ENCODE peak calls at places on chromosomes 16 and 17, in five cellular contexts. One of them, this sample, is unnamed.
A peak's percentile ranks its signal among the peaks of the same experiment; 100 is the strongest.

GRCh38 chr17:61307905-61308886 is 91.4 kb upstream of the TBX2 start:
- DNase-seq in Caco-2: no peak
- DNase-seq in upper lobe of left lung: no peak
- DNase-seq in choroid plexus epithelial cell: peak; percentile 98
- DNase-seq in psoas muscle: no peak
- DNase-seq in this sample: peak; percentile 100

GRCh38 chr17:66717680-66718079 is 117.2 kb upstream of the CACNG5 start:
- DNase-seq in psoas muscle: no peak
- DNase-seq in choroid plexus epithelial cell: peak; percentile 39
- DNase-seq in Caco-2: no peak
- DNase-seq in upper lobe of left lung: peak; percentile 85
- DNase-seq in this sample: no peak

GRCh38 chr16:52597772-52598483 is 51.0 kb upstream of the TOX3 start:
- DNase-seq in upper lobe of left lung: no peak
- DNase-seq in Caco-2: peak; percentile 32
- DNase-seq in psoas muscle: no peak
- DNase-seq in choroid plexus epithelial cell: no peak
- DNase-seq in this sample: no peak

GRCh38 chr17:51188321-51188853 is 22.2 kb downstream of the NME2 start:
- DNase-seq in Caco-2: no peak
- DNase-seq in upper lobe of left lung: no peak
- DNase-seq in choroid plexus epithelial cell: no peak
- DNase-seq in psoas muscle: no peak
- DNase-seq in this sample: no peak

GRCh38 chr16:12500771-12501170 is 302.9 kb downstream of the CPPED1 start:
- DNase-seq in upper lobe of left lung: peak; percentile 63
- DNase-seq in choroid plexus epithelial cell: no peak
- DNase-seq in psoas muscle: no peak
- DNase-seq in Caco-2: no peak
- DNase-seq in this sample: no peak

GRCh38 chr17:17666111-17666714 is 15.0 kb upstream of the RAI1 start:
- DNase-seq in choroid plexus epithelial cell: peak; percentile 71
- DNase-seq in upper lobe of left lung: no peak
- DNase-seq in psoas muscle: peak; percentile 33
- DNase-seq in Caco-2: no peak
- DNase-seq in this sample: peak; percentile 78

GRCh38 chr17:19940722-19941464 is 36.7 kb downstream of the AKAP10 start:
- DNase-seq in upper lobe of left lung: no peak
- DNase-seq in psoas muscle: no peak
- DNase-seq in choroid plexus epithelial cell: peak; percentile 67
- DNase-seq in Caco-2: peak; percentile 36
- DNase-seq in this sample: peak; percentile 46

GRCh38 chr16:30740364-30741251 is 7.6 kb upstream of the PHKG2 start:
- DNase-seq in psoas muscle: peak; percentile 91
- DNase-seq in Caco-2: peak; percentile 92
- DNase-seq in choroid plexus epithelial cell: peak; percentile 86
- DNase-seq in upper lobe of left lung: peak; percentile 89
- DNase-seq in this sample: peak; percentile 93

GRCh38 chr16:84617068-84617630 is 729 bp downstream of the COTL1 start:
- DNase-seq in psoas muscle: no peak
- DNase-seq in upper lobe of left lung: no peak
- DNase-seq in choroid plexus epithelial cell: peak; percentile 16
- DNase-seq in Caco-2: peak; percentile 49
- DNase-seq in this sample: no peak

GRCh38 chr16:80899804-80900592 is 95.6 kb upstream of the CDYL2 start:
- DNase-seq in choroid plexus epithelial cell: peak; percentile 95
- DNase-seq in Caco-2: no peak
- DNase-seq in upper lobe of left lung: peak; percentile 57
- DNase-seq in psoas muscle: peak; percentile 87
- DNase-seq in this sample: peak; percentile 94

GRCh38 chr17:58344791-58345157 is 7.2 kb downstream of the SUPT4H1 start:
- DNase-seq in Caco-2: no peak
- DNase-seq in psoas muscle: no peak
- DNase-seq in choroid plexus epithelial cell: no peak
- DNase-seq in upper lobe of left lung: no peak
- DNase-seq in this sample: no peak

GRCh38 chr17:4033751-4034251 is 69.6 kb upstream of the ATP2A3 start:
- DNase-seq in psoas muscle: no peak
- DNase-seq in upper lobe of left lung: no peak
- DNase-seq in choroid plexus epithelial cell: no peak
- DNase-seq in Caco-2: no peak
- DNase-seq in this sample: no peak

GRCh38 chr17:3963214-3964201 is 729 bp downstream of the ATP2A3 start:
- DNase-seq in Caco-2: no peak
- DNase-seq in choroid plexus epithelial cell: no peak
- DNase-seq in psoas muscle: no peak
- DNase-seq in upper lobe of left lung: peak; percentile 64
- DNase-seq in this sample: no peak

GRCh38 chr17:14922421-14922820 is 342.7 kb downstream of the PMP22 start:
- DNase-seq in psoas muscle: no peak
- DNase-seq in choroid plexus epithelial cell: peak; percentile 25
- DNase-seq in Caco-2: no peak
- DNase-seq in upper lobe of left lung: no peak
- DNase-seq in this sample: peak; percentile 53

GRCh38 chr16:48082516-48082915 is 73.3 kb downstream of the ABCC12 start:
- DNase-seq in upper lobe of left lung: no peak
- DNase-seq in psoas muscle: no peak
- DNase-seq in Caco-2: no peak
- DNase-seq in choroid plexus epithelial cell: peak; percentile 51
- DNase-seq in this sample: peak; percentile 75

GRCh38 chr17:27349540-27350021 is 55.7 kb downstream of the WSB1 start:
- DNase-seq in psoas muscle: no peak
- DNase-seq in upper lobe of left lung: no peak
- DNase-seq in Caco-2: no peak
- DNase-seq in choroid plexus epithelial cell: no peak
- DNase-seq in this sample: no peak

GRCh38 chr17:78998311-78999055 is 11.1 kb downstream of the CANT1 start:
- DNase-seq in Caco-2: no peak
- DNase-seq in upper lobe of left lung: no peak
- DNase-seq in psoas muscle: no peak
- DNase-seq in choroid plexus epithelial cell: no peak
- DNase-seq in this sample: no peak

GRCh38 chr17:6347776-6348175 is 87.1 kb downstream of the AIPL1 start:
- DNase-seq in psoas muscle: no peak
- DNase-seq in upper lobe of left lung: no peak
- DNase-seq in Caco-2: no peak
- DNase-seq in choroid plexus epithelial cell: no peak
- DNase-seq in this sample: no peak

GRCh38 chr17:17921192-17922082 is 50.8 kb downstream of the TOM1L2 start:
- DNase-seq in upper lobe of left lung: no peak
- DNase-seq in psoas muscle: no peak
- DNase-seq in choroid plexus epithelial cell: peak; percentile 92
- DNase-seq in Caco-2: peak; percentile 80
- DNase-seq in this sample: peak; percentile 93

GRCh38 chr17:63997341-63998048 is 656 bp upstream of the PRR29 start:
- DNase-seq in Caco-2: no peak
- DNase-seq in psoas muscle: no peak
- DNase-seq in upper lobe of left lung: peak; percentile 37
- DNase-seq in choroid plexus epithelial cell: no peak
- DNase-seq in this sample: no peak

GRCh38 chr17:27408891-27409290 is 47.4 kb upstream of the KSR1 start:
- DNase-seq in Caco-2: no peak
- DNase-seq in upper lobe of left lung: no peak
- DNase-seq in psoas muscle: no peak
- DNase-seq in choroid plexus epithelial cell: peak; percentile 42
- DNase-seq in this sample: peak; percentile 49

GRCh38 chr17:19290047-19290705 is 53.0 kb downstream of the EPN2 start:
- DNase-seq in Caco-2: no peak
- DNase-seq in upper lobe of left lung: no peak
- DNase-seq in choroid plexus epithelial cell: peak; percentile 33
- DNase-seq in psoas muscle: no peak
- DNase-seq in this sample: no peak

GRCh38 chr16:74871608-74872007 is 97.0 kb upstream of the FA2H start:
- DNase-seq in upper lobe of left lung: no peak
- DNase-seq in Caco-2: no peak
- DNase-seq in choroid plexus epithelial cell: no peak
- DNase-seq in psoas muscle: no peak
- DNase-seq in this sample: no peak

GRCh38 chr17:2336215-2337151 is at the start of gene TSR1:
- DNase-seq in upper lobe of left lung: peak; percentile 93
- DNase-seq in Caco-2: peak; percentile 95
- DNase-seq in psoas muscle: peak; percentile 95
- DNase-seq in choroid plexus epithelial cell: peak; percentile 93
- DNase-seq in this sample: peak; percentile 85

DNA sequence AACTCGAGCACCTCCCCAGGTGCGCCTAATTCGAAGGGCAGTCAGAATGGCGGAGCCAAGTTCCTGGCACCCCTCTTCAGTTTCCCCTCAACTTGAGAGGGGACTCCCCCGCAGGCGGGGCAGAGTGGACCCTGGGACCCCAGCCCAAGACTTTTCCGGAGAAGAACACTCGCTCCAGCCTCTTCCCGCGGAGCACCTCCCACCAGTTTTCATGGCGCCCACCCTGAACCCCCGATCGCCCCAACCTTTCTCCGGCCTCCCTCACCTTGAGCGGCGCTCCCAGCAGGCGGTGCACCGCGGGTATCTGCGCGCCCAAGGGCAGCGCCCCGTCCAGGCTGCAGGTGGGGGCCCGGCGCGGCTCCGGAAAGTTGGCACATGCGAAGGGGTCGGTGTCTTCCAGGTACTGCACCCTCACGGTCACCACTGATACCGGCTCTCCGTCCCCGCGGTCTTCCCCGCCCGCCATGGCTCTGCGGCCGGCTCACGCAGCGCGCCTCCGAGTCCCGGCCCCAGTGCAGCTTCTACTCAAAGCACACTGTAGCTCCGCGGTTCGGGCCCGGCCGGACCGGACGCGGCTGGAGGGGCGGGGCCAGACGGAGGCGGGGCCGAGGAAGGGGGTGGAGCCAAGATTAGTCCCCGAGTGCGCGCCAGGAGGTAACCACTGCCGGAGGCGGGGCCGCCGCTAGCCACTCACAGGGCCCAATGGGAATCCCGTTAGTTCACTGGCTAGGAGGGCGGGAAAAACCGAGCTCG is at the start of gene FHOD1:
- DNase-seq in upper lobe of left lung: peak; percentile 99
- DNase-seq in choroid plexus epithelial cell: peak; percentile 97
- DNase-seq in Caco-2: peak; percentile 99
- DNase-seq in psoas muscle: peak; percentile 99
- DNase-seq in this sample: peak; percentile 93
- TF ChIP-seq CTCF in upper lobe of left lung: no peak
- TF ChIP-seq CTCF in choroid plexus epithelial cell: no peak
- TF ChIP-seq CTCF in Caco-2: no peak
- TF ChIP-seq CTCF in psoas muscle: no peak
- TF ChIP-seq CTCF in this sample: no peak

DNA sequence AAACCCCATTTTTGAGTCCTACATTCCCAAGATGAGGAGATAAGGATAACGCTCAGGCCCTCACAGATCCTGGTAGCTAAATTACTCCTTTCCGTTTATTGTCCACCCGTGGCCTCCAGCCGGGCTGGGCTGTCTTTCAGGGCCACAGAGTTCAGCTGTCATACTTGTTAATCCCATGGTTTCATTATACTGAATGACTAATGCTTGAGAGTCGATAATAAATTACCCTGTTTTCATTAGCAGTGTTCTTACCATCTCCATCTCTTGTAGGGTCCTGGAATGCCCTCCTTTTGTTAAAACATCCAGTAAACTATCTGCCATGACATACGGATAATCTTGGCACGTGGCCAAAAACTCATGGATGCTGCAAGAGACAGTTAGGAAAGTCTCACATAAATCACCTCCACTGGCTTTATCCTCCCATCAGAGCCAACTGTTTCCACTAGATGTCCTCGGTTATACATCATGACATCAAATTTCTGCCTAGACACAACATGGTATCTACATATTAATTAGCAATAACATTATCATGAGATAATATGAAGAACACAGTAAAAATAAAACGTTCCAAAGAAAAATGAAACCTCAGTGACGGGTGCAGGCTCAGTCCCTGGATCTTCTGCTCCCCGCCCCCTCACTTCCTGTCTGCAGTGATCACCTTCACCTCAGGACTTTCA is 45.3 kb downstream of the BRD7 start:
- DNase-seq in choroid plexus epithelial cell: peak; percentile 73
- DNase-seq in upper lobe of left lung: no peak
- DNase-seq in Caco-2: no peak
- DNase-seq in psoas muscle: no peak
- DNase-seq in this sample: peak; percentile 76
- TF ChIP-seq CTCF in choroid plexus epithelial cell: peak; percentile 48
- TF ChIP-seq CTCF in upper lobe of left lung: no peak
- TF ChIP-seq CTCF in Caco-2: peak; percentile 39
- TF ChIP-seq CTCF in psoas muscle: no peak
- TF ChIP-seq CTCF in this sample: peak; percentile 24

DNA sequence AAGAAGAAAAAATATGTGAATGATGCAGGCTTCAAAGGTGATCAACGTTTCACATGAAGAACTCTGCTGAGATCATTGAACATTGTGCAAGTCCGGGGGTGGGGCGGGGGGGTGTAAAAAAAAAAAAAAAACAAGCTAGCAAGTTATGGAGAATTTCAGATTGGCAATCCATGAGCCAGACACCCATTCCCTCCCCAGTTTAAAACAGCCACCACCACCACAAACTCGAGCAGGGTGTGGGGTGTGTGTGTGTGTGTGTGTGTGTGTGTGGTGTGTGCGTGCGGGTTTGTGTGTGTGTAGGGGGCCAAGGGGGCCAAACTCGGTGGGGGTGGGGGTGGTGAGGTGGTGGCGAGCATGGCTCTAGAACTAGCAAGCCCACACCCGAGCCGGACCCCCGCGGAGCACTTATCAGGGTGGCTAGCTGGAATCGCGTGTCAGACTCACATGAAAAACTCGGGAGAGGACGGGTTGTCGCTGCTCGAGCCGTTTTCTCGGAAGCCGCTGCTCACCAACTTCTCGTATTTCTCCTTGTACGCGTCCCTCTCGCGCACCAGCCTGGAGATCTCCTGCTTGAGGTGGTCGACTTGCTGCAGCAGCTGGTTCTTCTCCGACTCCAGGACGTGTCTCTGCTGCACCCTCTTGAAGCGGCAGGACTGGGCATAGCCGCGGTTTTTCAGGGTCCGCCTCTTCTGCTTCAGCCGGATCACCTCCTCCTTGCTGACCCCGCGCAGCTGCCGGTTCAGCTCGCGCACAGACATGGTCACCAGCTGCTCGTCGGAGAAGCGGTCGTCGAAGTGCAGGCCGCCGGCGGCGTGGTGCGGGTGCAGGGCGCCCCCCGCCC is 2.0 kb downstream of the MAF start:
- DNase-seq in choroid plexus epithelial cell: peak; percentile 54
- DNase-seq in psoas muscle: peak; percentile 85
- DNase-seq in upper lobe of left lung: peak; percentile 62
- DNase-seq in Caco-2: peak; percentile 65
- DNase-seq in this sample: peak; percentile 23
- TF ChIP-seq CTCF in choroid plexus epithelial cell: peak; percentile 26
- TF ChIP-seq CTCF in psoas muscle: peak; percentile 33
- TF ChIP-seq CTCF in upper lobe of left lung: no peak
- TF ChIP-seq CTCF in Caco-2: peak; percentile 35
- TF ChIP-seq CTCF in this sample: no peak

GRCh38 chr16:8867483-8868271 is 1.1 kb downstream of the CARHSP1 start:
- DNase-seq in upper lobe of left lung: peak; percentile 45
- DNase-seq in psoas muscle: peak; percentile 69
- DNase-seq in Caco-2: no peak
- DNase-seq in choroid plexus epithelial cell: peak; percentile 47
- DNase-seq in this sample: no peak

GRCh38 chr16:8866884-8867482 is 1.8 kb downstream of the CARHSP1 start:
- DNase-seq in choroid plexus epithelial cell: no peak
- DNase-seq in psoas muscle: no peak
- DNase-seq in Caco-2: no peak
- DNase-seq in upper lobe of left lung: no peak
- DNase-seq in this sample: no peak

GRCh38 chr16:8868272-8869211 is at the start of gene CARHSP1:
- DNase-seq in Caco-2: peak; percentile 89
- DNase-seq in psoas muscle: peak; percentile 91
- DNase-seq in upper lobe of left lung: peak; percentile 88
- DNase-seq in choroid plexus epithelial cell: peak; percentile 93
- DNase-seq in this sample: peak; percentile 84

GRCh38 chr16:8872071-8872470 is 3.3 kb upstream of the CARHSP1 start:
- DNase-seq in psoas muscle: no peak
- DNase-seq in choroid plexus epithelial cell: no peak
- DNase-seq in Caco-2: no peak
- DNase-seq in upper lobe of left lung: no peak
- DNase-seq in this sample: no peak

GRCh38 chr16:8869212-8869987 is 594 bp upstream of the CARHSP1 start:
- DNase-seq in choroid plexus epithelial cell: no peak
- DNase-seq in Caco-2: peak; percentile 66
- DNase-seq in upper lobe of left lung: no peak
- DNase-seq in psoas muscle: no peak
- DNase-seq in this sample: no peak
- TF ChIP-seq CTCF in choroid plexus epithelial cell: no peak
- TF ChIP-seq CTCF in Caco-2: peak; percentile 36
- TF ChIP-seq CTCF in upper lobe of left lung: no peak
- TF ChIP-seq CTCF in psoas muscle: no peak
- TF ChIP-seq CTCF in this sample: no peak